ENCODE peak calls at places on chromosomes 12 and 14, in five cellular contexts. C is lower leg skin, F is right lobe of liver, E is body of pancreas, A is ovary. X is an unnamed sample.

GRCh38 chr12:53713516-53713915 is 13.7 kb downstream of the CALCOCO1 start:
- DNase-seq in C (no peak), F (no peak), E (no peak), A (no peak), X (no peak)

GRCh38 chr12:65948320-65949008 is 124.2 kb downstream of the HMGA2 start:
- DNase-seq in C (peak; percentile 91), F (peak; percentile 56), E (peak; percentile 68), A (peak; percentile 62), X (peak; percentile 80)

GRCh38 chr14:61222388-61222787 is 58.8 kb downstream of the TMEM30B start:
- DNase-seq in C (no peak), F (no peak), E (no peak), A (no peak), X (no peak)

GRCh38 chr14:29310757-29311156 is 544.2 kb downstream of the FOXG1 start:
- DNase-seq in C (no peak), F (no peak), E (no peak), A (no peak), X (no peak)

GRCh38 chr12:94266390-94266789 is 118.0 kb downstream of the PLXNC1 start:
- DNase-seq in C (no peak), F (no peak), E (no peak), A (no peak), X (no peak)

GRCh38 chr12:503111-503761 is 43.5 kb downstream of the B4GALNT3 start:
- DNase-seq in C (peak; percentile 81), F (no peak), E (peak; percentile 59), A (no peak), X (no peak)

GRCh38 chr12:52307836-52308806 is 13.1 kb downstream of the KRT83 start:
- DNase-seq in C (peak; percentile 94), F (no peak), E (peak; percentile 74), A (no peak), X (no peak)

GRCh38 chr12:127293507-127294310 is 973.3 kb upstream of the TMEM132C start:
- DNase-seq in C (peak; percentile 87), F (peak; percentile 74), E (peak; percentile 22), A (no peak), X (peak; percentile 73)

GRCh38 chr12:47282206-47282605 is 202.4 kb upstream of the AMIGO2 start:
- DNase-seq in C (no peak), F (no peak), E (no peak), A (no peak), X (no peak)

GRCh38 chr14:44657688-44658388 is 150.8 kb upstream of the FSCB start:
- DNase-seq in C (no peak), F (no peak), E (no peak), A (no peak), X (no peak)

GRCh38 chr14:77612011-77612620 is 4.3 kb downstream of the SPTLC2 start:
- DNase-seq in C (no peak), F (no peak), E (no peak), A (no peak), X (no peak)

GRCh38 chr14:65103150-65103760 is 938 bp upstream of the MAX start:
- DNase-seq in C (no peak), F (no peak), E (peak; percentile 19), A (no peak), X (no peak)

GRCh38 chr12:67068204-67068731 is 200.9 kb upstream of the CAND1 start:
- DNase-seq in C (peak; percentile 84), F (no peak), E (no peak), A (no peak), X (no peak)

GRCh38 chr12:80551897-80552296 is 107.9 kb downstream of the PTPRQ start:
- DNase-seq in C (no peak), F (no peak), E (no peak), A (no peak), X (peak; percentile 61)

GRCh38 chr12:49644620-49644994 is 21.2 kb downstream of the PRPF40B start:
- DNase-seq in C (peak; percentile 95), F (peak; percentile 81), E (peak; percentile 71), A (peak; percentile 90), X (peak; percentile 82)

GRCh38 chr12:21301-22189 is 45.0 kb upstream of the IQSEC3 start:
- DNase-seq in C (peak; percentile 84), F (peak; percentile 53), E (no peak), A (no peak), X (no peak)

GRCh38 chr14:102500190-102500661 is 9.3 kb downstream of the ANKRD9 start:
- DNase-seq in C (peak; percentile 91), F (peak; percentile 55), E (no peak), A (no peak), X (no peak)

DNA sequence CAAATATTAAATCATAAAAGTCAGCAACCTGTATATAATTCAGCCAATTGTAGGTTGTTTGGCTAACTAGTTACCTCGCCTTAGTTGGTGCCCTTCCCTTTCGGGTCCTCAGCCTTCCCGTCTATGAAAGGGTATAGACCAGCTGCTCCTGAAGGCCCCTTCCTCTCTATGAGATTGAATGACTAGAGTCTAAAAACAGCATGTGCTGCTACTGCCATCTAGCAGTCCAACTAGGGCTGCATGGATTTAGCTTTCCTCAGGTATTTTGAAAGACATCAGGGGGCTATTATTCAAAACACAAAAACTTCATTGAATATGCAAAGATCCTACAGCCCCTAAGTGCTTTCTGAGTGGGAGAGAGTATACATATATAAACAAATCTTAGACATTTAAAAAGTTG is 37.0 kb upstream of the TMEM263 start:
- DNase-seq in C (no peak), F (no peak), E (no peak), A (no peak), X (no peak)
- TF ChIP-seq CTCF in C (no peak), F (peak; percentile 31), E (no peak), A (no peak), X (peak; percentile 31)

DNA sequence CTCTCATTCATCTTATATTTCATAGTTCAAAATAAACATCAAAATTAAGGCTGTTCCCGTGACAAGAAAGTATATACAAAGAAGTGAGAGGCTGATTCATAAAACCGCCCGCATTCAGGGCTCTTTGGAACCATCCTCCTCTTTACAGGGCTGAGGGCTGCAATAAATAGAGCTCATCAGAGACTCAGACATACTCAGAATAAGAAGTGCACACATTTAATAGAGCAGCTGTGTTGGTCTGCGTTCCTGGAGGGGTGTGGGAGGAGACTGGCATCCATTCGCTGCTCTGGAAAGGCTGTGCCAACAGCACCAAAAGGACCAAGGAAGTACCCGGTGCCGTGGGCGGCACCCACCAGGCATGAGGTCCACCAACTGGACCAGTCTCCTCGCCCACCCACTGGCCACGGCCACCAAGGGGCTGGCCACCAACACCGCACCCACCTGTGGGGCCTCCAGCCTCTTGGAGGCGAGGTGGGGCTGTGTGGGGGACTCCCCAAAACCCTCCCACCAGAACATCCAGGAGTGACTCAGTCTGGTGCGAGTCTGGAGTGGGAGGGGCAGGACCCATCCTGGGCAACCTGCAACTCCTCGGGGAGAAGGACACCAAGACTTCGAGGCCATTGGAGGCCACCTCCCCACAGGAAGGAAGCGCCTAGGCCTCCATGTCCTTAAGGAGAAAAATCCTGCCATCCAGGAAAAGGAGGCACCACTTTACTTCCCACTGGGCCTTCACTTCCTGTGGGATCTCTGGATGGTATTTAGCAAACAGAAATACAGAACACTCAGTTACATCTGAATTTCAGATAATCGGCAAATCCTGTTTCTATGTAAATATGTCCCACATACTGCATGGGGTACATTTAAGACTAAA is 32.7 kb downstream of the VCPKMT start:
- DNase-seq in C (no peak), F (no peak), E (no peak), A (no peak), X (no peak)
- TF ChIP-seq POLR2A in C (no peak), F (no peak), E (no peak), A (no peak), X (no peak)

GRCh38 chr14:89493406-89493805 is 76.4 kb upstream of the FOXN3 start:
- DNase-seq in C (no peak), F (no peak), E (no peak), A (no peak), X (no peak)

GRCh38 chr14:89489796-89490506 is 72.9 kb upstream of the FOXN3 start:
- DNase-seq in C (no peak), F (no peak), E (no peak), A (no peak), X (no peak)

GRCh38 chr14:89491701-89492381 is 74.8 kb upstream of the FOXN3 start:
- DNase-seq in C (no peak), F (no peak), E (no peak), A (no peak), X (no peak)

GRCh38 chr14:89495718-89496117 is 78.7 kb upstream of the FOXN3 start:
- DNase-seq in C (no peak), F (no peak), E (no peak), A (no peak), X (no peak)

GRCh38 chr14:89493877-89494634 is 77.0 kb upstream of the FOXN3 start:
- DNase-seq in C (no peak), F (peak; percentile 57), E (no peak), A (no peak), X (no peak)
- H3K4me3 ChIP-seq in C (no peak overlapping the region), F (no peak overlapping the region), E (no peak overlapping the region), A (no peak overlapping the region), X (no peak overlapping the region)

GRCh38 chr12:18552829-18553228 is 185.0 kb downstream of the PLCZ1 start:
- DNase-seq in C (no peak), F (no peak), E (no peak), A (no peak), X (no peak)
- TF ChIP-seq CTCF in C (no peak), F (no peak), E (no peak), A (no peak), X (no peak)

DNA sequence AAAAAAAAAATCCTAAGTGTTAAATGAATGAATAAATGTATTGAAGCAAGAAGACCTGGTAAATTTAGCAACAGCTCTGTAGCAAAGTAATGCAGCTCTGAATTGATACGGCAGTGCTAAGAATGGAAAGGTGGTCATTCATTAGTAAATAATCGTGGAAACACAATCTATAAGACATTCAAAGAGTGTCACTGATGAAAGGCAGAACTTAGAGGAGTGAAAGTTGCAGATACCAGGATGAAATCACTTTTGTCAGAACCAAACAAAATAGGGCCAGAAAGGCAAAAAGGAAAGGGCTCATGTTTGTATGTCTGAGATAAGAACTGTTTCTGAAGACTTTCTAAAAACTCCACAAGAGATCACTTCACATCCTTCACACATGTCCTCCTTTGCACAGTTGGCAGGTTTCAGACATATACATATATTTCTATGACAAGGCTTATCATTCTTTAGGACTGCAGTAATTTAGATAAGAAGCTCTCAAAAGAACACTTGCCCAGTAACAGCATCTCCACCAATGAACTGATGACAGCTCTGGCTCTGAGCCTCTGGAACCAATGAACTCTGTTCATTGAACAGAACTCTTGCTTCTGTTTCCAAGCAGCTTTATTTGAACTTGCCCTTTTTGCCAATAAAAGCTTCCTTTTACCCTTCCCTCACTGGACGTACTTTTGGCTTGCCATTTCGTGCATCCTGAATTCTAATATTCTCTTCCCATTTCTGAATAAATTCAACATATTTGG is 4.2 kb upstream of the LRR1 start:
- DNase-seq in C (no peak), F (no peak), E (no peak), A (no peak), X (peak; percentile 75)
- TF ChIP-seq POLR2A in C (no peak), F (no peak), E (no peak), A (no peak), X (no peak)

DNA sequence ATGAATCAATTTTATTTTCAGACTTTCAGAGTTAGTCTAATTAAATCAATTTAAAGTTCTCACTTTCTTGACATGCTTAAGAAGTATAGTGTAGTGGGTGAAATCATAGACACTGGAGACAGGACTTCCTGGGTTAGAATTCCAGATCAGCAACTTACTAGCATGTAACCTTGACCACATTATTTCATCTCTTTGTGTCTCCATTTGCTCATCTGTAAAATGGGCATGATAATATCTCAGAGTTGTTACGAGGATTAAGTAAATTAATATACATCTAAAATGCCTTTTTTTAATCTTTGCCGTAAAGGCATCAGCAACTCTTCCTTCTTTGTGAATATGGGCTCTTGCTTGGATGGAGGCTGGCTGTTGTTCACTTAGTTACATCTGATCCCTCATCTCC is 1.3 kb upstream of the ERGIC2 start:
- DNase-seq in C (no peak), F (no peak), E (no peak), A (no peak), X (no peak)
- H3K4me3 ChIP-seq in C (no peak overlapping the region), F (no peak overlapping the region), E (no peak overlapping the region), A (no peak overlapping the region), X (no peak overlapping the region)

X was measured in adrenal gland.